ENCODE peak calls at places on chromosomes 5 and 9, in four cellular contexts. I is GM12878, F is HepG2, M is K562. Z is an unnamed sample.

GRCh38 chr5:74762599-74762998 is 4.3 kb downstream of the GFM2 start:
- DNase-seq in I (no peak), F (peak; percentile 22), M (no peak), Z (no peak)

GRCh38 chr9:131186622-131187021 is 61.2 kb downstream of the NUP214 start:
- DNase-seq in M (no peak), I (no peak), F (no peak), Z (no peak)

GRCh38 chr9:14715102-14715501 is 7.4 kb downstream of the CER1 start:
- DNase-seq in F (no peak), M (no peak), I (no peak), Z (no peak)

GRCh38 chr9:30198463-30199309 is 2185.8 kb upstream of the ACO1 start:
- DNase-seq in I (no peak), F (no peak), M (no peak), Z (no peak)

GRCh38 chr9:36623280-36623679 is 50.6 kb downstream of the MELK start:
- DNase-seq in I (no peak), M (no peak), F (no peak), Z (no peak)

GRCh38 chr9:121559183-121559582 is 59.5 kb upstream of the GGTA1 start:
- DNase-seq in F (no peak), I (peak; percentile 21), M (peak; percentile 15), Z (no peak)

GRCh38 chr9:89683626-89684025 is 78.8 kb downstream of the GADD45G start:
- DNase-seq in F (no peak), M (no peak), I (no peak), Z (no peak)

GRCh38 chr9:98158071-98158791 is 34.2 kb downstream of the CORO2A start:
- DNase-seq in F (peak; percentile 88), I (no peak), M (no peak), Z (no peak)

GRCh38 chr9:137277329-137278041 is at the start of gene TOR4A:
- DNase-seq in I (peak; percentile 42), M (peak; percentile 97), F (peak; percentile 94), Z (peak; percentile 86)

GRCh38 chr9:96818535-96818934 is 35.8 kb downstream of the ZNF782 start:
- DNase-seq in M (no peak), F (no peak), I (no peak), Z (no peak)

GRCh38 chr5:87746341-87746740 is 333.6 kb upstream of the CCNH start:
- DNase-seq in M (no peak), F (no peak), I (no peak), Z (no peak)

DNA sequence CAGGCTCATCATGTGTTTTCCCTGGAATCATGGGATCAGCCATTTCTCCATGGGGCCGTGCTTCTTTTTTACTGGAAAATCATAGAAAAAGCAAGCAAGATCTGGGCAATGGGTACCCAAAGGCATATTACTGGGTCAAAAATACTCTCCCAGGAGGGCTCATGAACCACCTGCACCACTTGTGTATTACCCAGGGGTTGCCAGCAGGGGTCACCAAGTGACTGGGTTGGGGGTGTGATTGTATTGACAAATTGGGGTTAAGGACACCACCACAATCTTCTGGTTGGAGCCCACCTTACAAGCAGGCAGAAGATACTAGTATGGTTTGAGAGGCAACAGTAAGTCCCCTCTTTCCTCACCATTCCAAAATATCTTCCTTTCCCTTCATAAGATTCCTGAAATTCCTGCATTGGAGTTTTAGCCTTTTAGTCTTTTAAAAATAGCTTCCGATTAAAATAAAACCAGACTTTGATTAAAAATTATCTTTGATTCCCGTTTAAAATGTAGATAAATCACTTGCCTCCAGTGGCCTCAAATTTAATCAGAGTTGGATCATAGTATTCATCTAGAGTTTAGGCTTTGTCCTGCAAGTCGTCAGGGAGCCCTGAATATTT is 603.3 kb downstream of the KIF4B start:
- DNase-seq in F (peak; percentile 13), I (no peak), M (peak; percentile 15), Z (peak; percentile 90)
- TF ChIP-seq CHD2 in F (no peak), I (no peak), M (no peak), Z (no peak)

DNA sequence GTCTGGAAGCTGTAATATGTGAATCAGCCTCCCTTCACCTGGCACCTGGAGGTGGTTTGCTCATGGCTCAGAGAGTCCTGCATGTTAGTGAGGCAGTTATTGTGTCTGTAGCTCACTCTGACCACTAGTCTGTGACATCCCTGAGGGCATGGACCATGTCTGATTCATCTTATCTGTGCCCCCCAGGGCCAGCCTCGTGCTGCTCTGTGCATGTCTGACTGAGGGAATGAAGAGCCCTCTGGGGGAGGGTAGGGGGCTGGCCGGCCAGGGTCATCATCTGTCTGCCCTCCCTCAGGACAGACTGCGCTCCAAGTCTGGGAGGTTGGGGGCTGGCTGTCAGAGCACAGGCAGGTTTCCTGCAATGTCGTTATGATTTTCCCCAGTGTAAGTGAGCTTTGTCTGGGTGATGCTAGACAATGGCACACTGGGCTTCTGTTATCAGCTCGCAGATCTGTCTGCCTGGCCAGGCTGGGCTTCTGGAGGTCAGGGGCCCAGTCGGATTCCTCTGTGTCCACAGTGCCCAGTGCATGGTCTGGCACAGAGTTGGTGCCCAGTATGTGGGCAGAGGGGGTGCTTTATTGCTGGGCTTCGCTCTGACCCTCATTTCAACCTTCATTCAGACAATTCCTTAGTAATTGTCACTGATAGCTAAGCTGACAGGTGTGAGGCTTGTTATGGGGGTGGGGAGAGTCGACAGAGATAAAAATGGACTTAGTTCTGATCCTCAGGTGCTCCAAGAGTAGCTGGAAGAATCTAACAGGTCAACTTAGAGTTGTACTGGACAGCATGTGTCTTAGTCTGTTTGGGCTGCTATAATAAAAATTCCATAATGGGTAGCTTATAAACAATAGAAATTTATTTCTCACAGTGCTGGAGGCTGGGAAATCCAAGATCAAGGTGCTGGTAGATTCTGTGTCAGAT is 85.7 kb upstream of the SHB start:
- DNase-seq in F (no peak), I (no peak), M (no peak), Z (no peak)
- TF ChIP-seq CBX5 in F (no peak), I (no peak), M (no peak), Z (no peak)

DNA sequence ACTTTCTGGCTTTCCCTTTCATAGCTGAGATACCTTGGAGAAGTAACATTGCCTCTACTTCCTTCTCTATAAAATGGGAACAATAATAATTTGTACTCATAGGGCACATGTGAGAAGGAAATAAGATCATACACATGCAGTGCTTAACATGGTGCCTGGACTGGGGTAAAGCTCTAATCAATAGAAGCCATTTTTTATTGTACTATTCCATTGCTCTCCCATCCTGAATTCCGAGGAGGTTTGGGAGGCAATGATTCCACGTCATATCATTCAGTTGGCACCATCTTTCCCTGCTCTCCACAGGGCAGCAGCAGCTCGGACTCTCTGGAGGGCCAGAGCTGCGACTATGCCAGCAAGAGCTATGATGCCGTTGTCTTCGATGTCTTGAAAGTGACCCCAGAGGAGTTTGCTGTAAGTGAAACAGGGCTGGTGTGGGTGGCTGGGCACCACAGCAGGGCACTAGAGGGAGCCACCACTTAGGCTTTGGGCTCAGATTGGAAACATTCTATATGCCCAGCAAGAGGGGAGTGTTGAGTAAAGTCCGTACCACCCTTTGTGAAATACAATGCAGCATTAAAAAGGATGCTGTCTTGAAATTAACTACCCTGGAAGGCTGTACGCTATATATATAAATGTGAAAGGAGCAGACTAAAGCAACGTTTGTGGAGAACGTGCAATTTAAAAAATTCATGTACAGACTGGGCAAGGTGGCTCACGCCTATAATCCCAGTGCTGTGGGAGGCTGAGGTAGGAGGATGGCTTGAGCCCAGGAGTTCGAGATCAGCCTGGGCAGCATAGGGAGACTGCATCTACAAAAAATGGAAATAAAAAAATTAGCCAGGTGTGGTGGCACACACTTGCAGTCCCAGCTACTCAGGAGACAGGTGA is 51.2 kb downstream of the RALGPS1 start:
- DNase-seq in I (no peak), M (peak; percentile 20), F (peak; percentile 30), Z (peak; percentile 60)
- TF ChIP-seq CHD2 in I (no peak), M (no peak), F (no peak), Z (no peak)

GRCh38 chr5:72400950-72401349 is 80.8 kb downstream of the PTCD2 start:
- DNase-seq in I (no peak), M (no peak), F (no peak), Z (no peak)

GRCh38 chr5:72407541-72407940 is 87.4 kb downstream of the PTCD2 start:
- DNase-seq in I (no peak), F (no peak), M (no peak), Z (no peak)

GRCh38 chr5:72402381-72402890 is 82.3 kb downstream of the PTCD2 start:
- DNase-seq in M (no peak), F (no peak), I (no peak), Z (no peak)

GRCh38 chr5:72407078-72407477 is 86.9 kb downstream of the PTCD2 start:
- DNase-seq in I (no peak), F (no peak), M (no peak), Z (no peak)

DNA sequence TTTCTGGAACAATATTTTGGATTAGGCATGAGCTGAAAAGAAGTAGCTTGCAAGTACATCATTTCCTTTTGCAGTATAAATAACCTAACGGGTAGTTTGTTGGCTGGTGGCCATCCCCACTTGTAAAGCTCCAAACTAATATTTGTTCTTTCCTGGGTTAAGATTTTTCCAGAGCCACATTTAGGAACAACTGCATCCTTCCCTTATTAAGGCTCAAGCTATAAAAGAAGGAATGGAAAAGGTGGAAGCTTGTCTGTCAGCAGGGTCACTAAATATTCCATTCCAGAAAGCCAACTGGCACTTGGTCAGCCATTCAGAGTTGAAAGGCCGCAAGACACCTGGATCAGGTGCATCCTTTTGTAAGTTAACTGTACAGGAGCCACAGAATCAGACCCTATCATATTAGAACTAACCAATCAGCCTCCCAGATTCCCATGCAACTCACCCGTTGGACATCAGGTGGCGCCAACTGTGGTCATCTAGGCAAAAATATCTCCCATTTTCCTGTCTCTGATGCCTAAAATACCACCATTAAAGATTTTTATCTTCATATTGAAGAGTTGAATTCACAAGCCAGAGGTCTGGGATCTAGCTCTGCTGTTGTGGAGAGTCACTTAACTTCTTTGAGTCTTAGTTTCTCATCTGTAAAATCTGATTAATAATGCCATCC is 82.9 kb downstream of the PTCD2 start:
- DNase-seq in M (no peak), F (no peak), I (no peak), Z (no peak)
- TF ChIP-seq CBX5 in M (no peak), F (no peak), I (no peak), Z (no peak)

GRCh38 chr9:9557804-9558334 is 1054.9 kb downstream of the PTPRD start:
- DNase-seq in I (no peak), M (no peak), F (peak; percentile 3), Z (no peak)

GRCh38 chr9:9556865-9557803 is 1055.7 kb downstream of the PTPRD start:
- DNase-seq in M (no peak), I (no peak), F (no peak), Z (no peak)

DNA sequence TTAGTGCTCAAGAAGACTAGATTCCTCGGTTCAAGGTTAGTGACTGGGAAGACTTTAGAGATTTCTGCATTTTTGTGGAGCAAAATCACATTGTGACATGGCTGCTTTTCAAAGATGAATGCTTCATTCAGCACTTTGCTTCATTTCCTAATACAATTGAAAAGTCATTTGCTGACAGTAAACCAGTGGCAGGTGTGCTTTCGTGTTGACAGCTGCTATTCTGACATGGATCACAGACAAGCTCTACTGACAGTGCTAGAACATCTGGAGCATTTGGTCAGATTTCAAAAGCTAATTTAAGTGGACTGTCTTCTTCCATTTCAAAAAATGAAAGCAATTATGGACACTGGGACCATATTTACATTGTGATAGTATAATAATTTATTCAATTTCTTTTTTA is 1060.1 kb downstream of the PTPRD start:
- DNase-seq in M (no peak), F (no peak), I (no peak), Z (no peak)
- TF ChIP-seq CHD2 in M (no peak), F (no peak), I (no peak), Z (no peak)

GRCh38 chr5:140265845-140266244 is 37.1 kb downstream of the PFDN1 start:
- DNase-seq in M (no peak), I (no peak), F (no peak), Z (no peak)
- TF ChIP-seq CBX5 in M (no peak), I (no peak), F (no peak), Z (no peak)

Z was measured in H1.